ENCODE peak calls at places on chromosomes 11 and 22, in ten cellular contexts. G, C, M, B, L, T, R, A, F and O are unnamed samples. For H3K4me1, the result is how much of the 10 kb centered on the place peaks cover.

GRCh38 chr11:19027829-19028595 is 32.5 kb downstream of the MRGPRX2 start:
- DNase-seq in A (no peak), T (peak), C (no peak), B (no peak), F (no peak), G (peak), L (no peak), M (no peak), R (no peak), O (peak)

GRCh38 chr11:107929611-107930200 is 1.5 kb downstream of the RAB39A start:
- DNase-seq in R (no peak), B (no peak), C (no peak), M (no peak), A (no peak), T (no peak), L (no peak), F (no peak), G (peak), O (peak)

GRCh38 chr22:27045103-27045940 is 387.9 kb downstream of the MIAT start:
- DNase-seq in A (no peak), C (no peak), R (no peak), B (peak), M (no peak), G (no peak), L (no peak), T (peak), F (no peak), O (no peak)

GRCh38 chr11:61494341-61495038 is 14.1 kb upstream of the LRRC10B start:
- DNase-seq in F (no peak), L (no peak), A (no peak), T (no peak), R (no peak), C (no peak), G (no peak), M (no peak), B (no peak), O (peak)

GRCh38 chr22:43921361-43921760 is 2.2 kb upstream of the PNPLA3 start:
- DNase-seq in F (no peak), B (no peak), M (no peak), L (no peak), C (no peak), G (peak), A (no peak), R (no peak), T (no peak), O (peak)

GRCh38 chr11:79535606-79536005 is 94.8 kb upstream of the TENM4 start:
- DNase-seq in R (no peak), B (no peak), T (no peak), G (no peak), L (no peak), M (no peak), A (no peak), F (no peak), C (no peak), O (no peak)

GRCh38 chr11:4751201-4751600 is 18.5 kb downstream of the OR51F1 start:
- DNase-seq in M (no peak), C (no peak), B (no peak), F (no peak), L (no peak), A (no peak), T (no peak), G (no peak), R (no peak), O (no peak)

GRCh38 chr22:34886391-34886790 is 179.6 kb upstream of the ISX start:
- DNase-seq in L (no peak), A (no peak), B (no peak), G (no peak), T (no peak), R (no peak), C (no peak), F (no peak), M (no peak), O (no peak)

GRCh38 chr11:10329935-10330334 is 25.1 kb downstream of the ADM start:
- DNase-seq in R (no peak), B (no peak), L (no peak), T (peak), A (no peak), C (no peak), G (no peak), F (no peak), M (no peak), O (no peak)

GRCh38 chr11:62505112-62505783 is 41.4 kb downstream of the AHNAK start:
- DNase-seq in T (no peak), L (peak), R (peak), F (no peak), G (no peak), A (peak), M (no peak), C (no peak), B (peak), O (no peak)

GRCh38 chr11:22472306-22472705 is 134.1 kb downstream of the SLC17A6 start:
- DNase-seq in F (no peak), C (no peak), R (no peak), T (peak), L (no peak), A (no peak), B (no peak), M (no peak), G (no peak), O (no peak)

GRCh38 chr11:119107538-119108150 is 500 bp downstream of the C2CD2L start:
- DNase-seq in R (no peak), G (no peak), B (no peak), T (no peak), L (no peak), F (no peak), M (peak), C (no peak), A (no peak), O (peak)

GRCh38 chr22:49546811-49547585 is 280.7 kb downstream of the BRD1 start:
- DNase-seq in G (no peak), A (peak), L (no peak), T (no peak), R (peak), M (peak), B (peak), C (no peak), F (no peak), O (no peak)

GRCh38 chr11:64854534-64855502 is 10.4 kb upstream of the CDC42BPG start:
- DNase-seq in A (peak), T (peak), M (peak), R (peak), C (peak), F (no peak), G (peak), B (peak), L (peak), O (peak)

GRCh38 chr22:25551396-25551795 is 13.1 kb upstream of the GRK3 start:
- DNase-seq in G (no peak), M (no peak), A (no peak), F (no peak), B (no peak), C (no peak), R (no peak), L (no peak), T (no peak), O (no peak)

GRCh38 chr11:12461516-12461915 is 84.1 kb downstream of the PARVA start:
- DNase-seq in G (no peak), B (no peak), M (no peak), F (no peak), A (no peak), C (no peak), R (no peak), T (no peak), L (no peak), O (no peak)

GRCh38 chr11:27296406-27296994 is 66.5 kb downstream of the CCDC34 start:
- DNase-seq in F (peak), G (no peak), A (no peak), C (no peak), M (no peak), T (peak), R (no peak), L (no peak), B (no peak), O (no peak)

GRCh38 chr11:46677991-46678740 is 22.3 kb downstream of the ARHGAP1 start:
- DNase-seq in R (no peak), T (peak), B (no peak), L (no peak), F (no peak), G (no peak), A (no peak), C (no peak), M (no peak), O (peak)

GRCh38 chr22:31179345-31179744 is 19.4 kb downstream of the RNF185 start:
- DNase-seq in A (no peak), T (peak), L (peak), R (no peak), C (no peak), M (no peak), G (no peak), B (peak), F (peak), O (no peak)

GRCh38 chr11:59551651-59552521 is 40.5 kb downstream of the OR4D9 start:
- DNase-seq in F (no peak), G (no peak), L (no peak), B (peak), A (peak), M (no peak), T (peak), R (no peak), C (no peak), O (peak)

GRCh38 chr11:101825551-101825950 is 89.3 kb upstream of the CEP126 start:
- DNase-seq in G (no peak), M (no peak), F (no peak), L (no peak), A (no peak), T (no peak), R (no peak), C (no peak), B (no peak), O (no peak)

GRCh38 chr11:13210424-13210823 is 67.2 kb upstream of the BMAL1 start:
- DNase-seq in A (peak), R (peak), B (peak), G (peak), C (peak), T (peak), L (peak), M (peak), F (peak), O (peak)

GRCh38 chr22:17368727-17369552 is at the start of gene CECR2:
- DNase-seq in R (no peak), C (no peak), G (no peak), F (no peak), M (peak), T (peak), A (peak), B (peak), L (peak), O (peak)

GRCh38 chr11:57653162-57653561 is 3.5 kb upstream of the YPEL4 start:
- DNase-seq in R (no peak), T (no peak), M (no peak), F (no peak), B (no peak), C (no peak), L (no peak), A (no peak), G (no peak), O (no peak)

GRCh38 chr11:20477418-20478090 is 90.0 kb downstream of the PRMT3 start:
- DNase-seq in G (no peak), C (no peak), T (peak), A (no peak), F (no peak), L (no peak), R (no peak), B (no peak), M (no peak), O (no peak)

GRCh38 chr22:27554106-27554814 is 247.3 kb downstream of the MN1 start:
- DNase-seq in R (no peak), G (no peak), M (no peak), F (no peak), L (peak), B (no peak), A (no peak), C (peak), T (no peak), O (no peak)

GRCh38 chr11:67551127-67551526 is 27.9 kb upstream of the CABP2 start:
- DNase-seq in B (no peak), L (no peak), C (no peak), G (no peak), A (no peak), T (no peak), M (no peak), F (no peak), R (no peak), O (no peak)

GRCh38 chr11:28585007-28585406 is 476.8 kb downstream of the METTL15 start:
- DNase-seq in M (no peak), R (no peak), T (no peak), C (no peak), G (no peak), B (no peak), L (no peak), F (no peak), A (no peak), O (no peak)

GRCh38 chr11:124075841-124076571 is 34.9 kb upstream of the OR10G7 start:
- DNase-seq in A (no peak), T (peak), L (peak), C (no peak), G (peak), R (peak), F (no peak), B (peak), M (peak), O (peak)

GRCh38 chr11:47641585-47642098 is 717 bp downstream of the MTCH2 start:
- DNase-seq in L (no peak), R (no peak), B (no peak), G (no peak), C (no peak), A (no peak), T (no peak), M (no peak), F (no peak), O (no peak)

GRCh38 chr11:270451-271208 is 7.6 kb upstream of the NLRP6 start:
- DNase-seq in A (no peak), T (no peak), C (no peak), G (no peak), B (no peak), L (no peak), R (no peak), M (no peak), F (no peak), O (peak)

GRCh38 chr11:58562375-58562800 is 13.3 kb downstream of the LPXN start:
- DNase-seq in B (no peak), F (no peak), L (no peak), R (no peak), A (no peak), G (no peak), T (no peak), C (no peak), M (no peak), O (no peak)

GRCh38 chr11:61971177-61972111 is 4.0 kb upstream of the FTH1 start:
- DNase-seq in R (peak), G (peak), L (peak), A (peak), B (peak), C (peak), T (peak), F (peak), M (peak), O (peak)

GRCh38 chr11:35554491-35555237 is 29.2 kb upstream of the PAMR1 start:
- DNase-seq in F (no peak), R (no peak), M (no peak), A (no peak), L (no peak), T (peak), C (no peak), G (no peak), B (no peak), O (no peak)

GRCh38 chr11:47143322-47143721 is 33.4 kb downstream of the ARFGAP2 start:
- DNase-seq in B (peak), R (no peak), C (no peak), A (peak), M (no peak), F (peak), T (no peak), L (no peak), G (peak), O (no peak)

GRCh38 chr11:2377511-2378443 is 667 bp downstream of the CD81 start:
- DNase-seq in A (peak), T (peak), C (peak), F (peak), G (no peak), B (peak), L (peak), M (peak), R (peak), O (peak)
- H3K4me1 ChIP-seq in A (half or more), T (under half), C (half or more), F (under half), G (under half), B (half or more), L (half or more), M (under half), R (under half), O (under half)

DNA sequence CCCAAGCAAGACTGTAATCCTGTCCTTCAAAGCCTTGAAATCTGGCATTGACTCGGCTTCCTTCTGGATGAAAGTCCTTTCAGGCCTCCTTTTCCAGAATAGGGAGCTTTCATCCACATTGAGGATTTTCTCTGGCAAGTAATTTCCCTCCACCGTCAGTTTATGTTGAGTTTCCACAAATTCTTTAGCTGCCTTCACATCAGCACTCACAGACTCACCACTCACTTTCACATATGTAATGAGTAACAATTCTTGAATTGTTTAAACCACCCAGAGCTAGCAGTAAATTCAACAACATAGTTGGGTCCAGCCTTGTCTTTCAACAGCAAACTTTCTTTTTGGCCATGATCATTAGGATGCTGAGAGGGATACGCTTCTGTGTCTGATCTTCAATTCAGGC is 84.3 kb upstream of the PRDM11 start:
- DNase-seq in F (no peak), L (no peak), R (no peak), T (no peak), B (no peak), G (no peak), M (no peak), C (no peak), A (no peak), O (no peak)
- H3K27ac ChIP-seq in F (no peak), L (no peak), R (no peak), T (no peak), B (no peak), G (no peak), M (no peak), C (no peak), A (no peak), O (no peak)

GRCh38 chr22:38305481-38306448 is 11.5 kb downstream of the CSNK1E start:
- DNase-seq in C (no peak), F (no peak), M (no peak), G (no peak), T (no peak), R (no peak), A (no peak), L (peak), B (peak), O (no peak)

GRCh38 chr22:38311331-38311635 is 6.0 kb downstream of the CSNK1E start:
- DNase-seq in R (no peak), M (no peak), T (no peak), B (no peak), C (no peak), G (no peak), A (no peak), L (no peak), F (no peak), O (no peak)

GRCh38 chr22:38309614-38310517 is 7.4 kb downstream of the CSNK1E start:
- DNase-seq in M (no peak), T (no peak), F (no peak), R (no peak), B (no peak), G (no peak), A (no peak), C (no peak), L (no peak), O (no peak)

GRCh38 chr22:38310518-38311330 is 6.5 kb downstream of the CSNK1E start:
- DNase-seq in R (no peak), A (peak), C (no peak), F (no peak), T (no peak), L (no peak), G (no peak), M (no peak), B (no peak), O (no peak)

GRCh38 chr22:38308791-38309498 is 8.3 kb downstream of the CSNK1E start:
- DNase-seq in B (no peak), R (no peak), L (no peak), T (no peak), F (no peak), G (no peak), A (no peak), M (no peak), C (no peak), O (no peak)
- H3K4me1 ChIP-seq in B (half or more), R (under half), L (half or more), T (half or more), F (under half), G (under half), A (half or more), M (half or more), C (half or more), O (under half)

GRCh38 chr11:86807356-86807755 is 7.0 kb downstream of the PRSS23 start:
- DNase-seq in R (no peak), F (no peak), B (no peak), A (no peak), L (no peak), M (no peak), T (no peak), C (no peak), G (no peak), O (no peak)
- H3K27ac ChIP-seq in R (no peak), F (no peak), B (no peak), A (no peak), L (no peak), M (peak), T (peak), C (no peak), G (peak), O (no peak)

GRCh38 chr22:36432592-36433317 is 45.0 kb upstream of the MYH9 start:
- DNase-seq in T (no peak), B (no peak), G (no peak), F (no peak), M (no peak), A (no peak), R (no peak), L (no peak), C (no peak), O (no peak)
- H3K4me1 ChIP-seq in T (half or more), B (half or more), G (under half), F (under half), M (under half), A (under half), R (under half), L (under half), C (under half), O (under half)

GRCh38 chr11:75579841-75580240 is 17.8 kb downstream of the SERPINH1 start:
- DNase-seq in T (no peak), M (no peak), G (no peak), C (no peak), B (no peak), R (no peak), F (no peak), L (no peak), A (no peak), O (no peak)
- H3K27ac ChIP-seq in T (no peak), M (no peak), G (no peak), C (no peak), B (no peak), R (no peak), F (no peak), L (no peak), A (no peak), O (no peak)

GRCh38 chr22:21938906-21939305 is 13.7 kb downstream of the PPM1F start:
- DNase-seq in B (no peak), M (no peak), F (no peak), C (no peak), L (no peak), G (no peak), T (no peak), A (no peak), R (no peak), O (no peak)
- H3K4me1 ChIP-seq in B (under half), M (half or more), F (under half), C (half or more), L (under half), G (under half), T (under half), A (half or more), R (under half), O (under half)